ENCODE peak calls at places on chromosome 18, in eight cellular contexts. One of them, this sample, is unnamed.

GRCh38 chr18:70397259-70397925 is 108.5 kb downstream of the SOCS6 start:
- DNase-seq in GM20000: no peak
- DNase-seq in H9: no peak
- DNase-seq in ovary: no peak
- DNase-seq in epithelial cell of esophagus: peak; percentile 53
- DNase-seq in AG04449: no peak
- DNase-seq in GM12878: no peak
- DNase-seq in GM23338: no peak
- DNase-seq in this sample: no peak

GRCh38 chr18:59649575-59649974 is 47.6 kb downstream of the CCBE1 start:
- DNase-seq in GM20000: no peak
- DNase-seq in H9: no peak
- DNase-seq in ovary: no peak
- DNase-seq in epithelial cell of esophagus: no peak
- DNase-seq in AG04449: no peak
- DNase-seq in GM12878: no peak
- DNase-seq in GM23338: no peak
- DNase-seq in this sample: no peak

GRCh38 chr18:26356045-26356785 is 130.0 kb downstream of the TAF4B start:
- DNase-seq in GM20000: peak; percentile 10
- DNase-seq in H9: no peak
- DNase-seq in ovary: no peak
- DNase-seq in epithelial cell of esophagus: no peak
- DNase-seq in AG04449: no peak
- DNase-seq in GM12878: peak; percentile 1
- DNase-seq in GM23338: no peak
- DNase-seq in this sample: no peak

GRCh38 chr18:40852406-40852805 is 1102.6 kb upstream of the PIK3C3 start:
- DNase-seq in GM20000: no peak
- DNase-seq in H9: no peak
- DNase-seq in ovary: no peak
- DNase-seq in epithelial cell of esophagus: peak; percentile 72
- DNase-seq in AG04449: no peak
- DNase-seq in GM12878: no peak
- DNase-seq in GM23338: peak; percentile 5
- DNase-seq in this sample: no peak

GRCh38 chr18:78939105-78939504 is 40.5 kb upstream of the SALL3 start:
- DNase-seq in GM20000: no peak
- DNase-seq in H9: no peak
- DNase-seq in ovary: no peak
- DNase-seq in epithelial cell of esophagus: no peak
- DNase-seq in AG04449: no peak
- DNase-seq in GM12878: no peak
- DNase-seq in GM23338: no peak
- DNase-seq in this sample: no peak

GRCh38 chr18:26971327-26971918 is 105.9 kb upstream of the AQP4 start:
- DNase-seq in GM20000: no peak
- DNase-seq in H9: peak; percentile 38
- DNase-seq in ovary: no peak
- DNase-seq in epithelial cell of esophagus: peak; percentile 66
- DNase-seq in AG04449: no peak
- DNase-seq in GM12878: no peak
- DNase-seq in GM23338: no peak
- DNase-seq in this sample: no peak

GRCh38 chr18:58669731-58670379 is 1.4 kb upstream of the MALT1 start:
- DNase-seq in GM20000: no peak
- DNase-seq in H9: no peak
- DNase-seq in ovary: no peak
- DNase-seq in epithelial cell of esophagus: peak; percentile 96
- DNase-seq in AG04449: no peak
- DNase-seq in GM12878: peak; percentile 31
- DNase-seq in GM23338: no peak
- DNase-seq in this sample: no peak

GRCh38 chr18:32372381-32373061 is 98.2 kb downstream of the GAREM1 start:
- DNase-seq in GM20000: no peak
- DNase-seq in H9: no peak
- DNase-seq in ovary: no peak
- DNase-seq in epithelial cell of esophagus: peak; percentile 99
- DNase-seq in AG04449: no peak
- DNase-seq in GM12878: no peak
- DNase-seq in GM23338: no peak
- DNase-seq in this sample: peak; percentile 60

GRCh38 chr18:58416704-58417683 is 211.9 kb downstream of the ALPK2 start:
- DNase-seq in GM20000: no peak
- DNase-seq in H9: no peak
- DNase-seq in ovary: no peak
- DNase-seq in epithelial cell of esophagus: no peak
- DNase-seq in AG04449: no peak
- DNase-seq in GM12878: no peak
- DNase-seq in GM23338: no peak
- DNase-seq in this sample: no peak

GRCh38 chr18:76771132-76771824 is 51.1 kb upstream of the ZNF236 start:
- DNase-seq in GM20000: no peak
- DNase-seq in H9: no peak
- DNase-seq in ovary: no peak
- DNase-seq in epithelial cell of esophagus: no peak
- DNase-seq in AG04449: no peak
- DNase-seq in GM12878: no peak
- DNase-seq in GM23338: no peak
- DNase-seq in this sample: no peak

GRCh38 chr18:3995476-3996102 is 459.5 kb downstream of the DLGAP1 start:
- DNase-seq in GM20000: peak; percentile 32
- DNase-seq in H9: peak; percentile 53
- DNase-seq in ovary: no peak
- DNase-seq in epithelial cell of esophagus: peak; percentile 81
- DNase-seq in AG04449: no peak
- DNase-seq in GM12878: peak; percentile 38
- DNase-seq in GM23338: peak; percentile 92
- DNase-seq in this sample: no peak

GRCh38 chr18:23779696-23780303 is 90.5 kb downstream of the LAMA3 start:
- DNase-seq in GM20000: no peak
- DNase-seq in H9: no peak
- DNase-seq in ovary: no peak
- DNase-seq in epithelial cell of esophagus: peak; percentile 26
- DNase-seq in AG04449: peak; percentile 55
- DNase-seq in GM12878: no peak
- DNase-seq in GM23338: peak; percentile 35
- DNase-seq in this sample: peak; percentile 42
- TF ChIP-seq CTCF in GM20000: no peak
- TF ChIP-seq CTCF in H9: peak; percentile 44
- TF ChIP-seq CTCF in ovary: no peak
- TF ChIP-seq CTCF in epithelial cell of esophagus: no peak
- TF ChIP-seq CTCF in AG04449: no peak
- TF ChIP-seq CTCF in GM12878: no peak
- TF ChIP-seq CTCF in GM23338: peak; percentile 22
- TF ChIP-seq CTCF in this sample: peak; percentile 51

DNA sequence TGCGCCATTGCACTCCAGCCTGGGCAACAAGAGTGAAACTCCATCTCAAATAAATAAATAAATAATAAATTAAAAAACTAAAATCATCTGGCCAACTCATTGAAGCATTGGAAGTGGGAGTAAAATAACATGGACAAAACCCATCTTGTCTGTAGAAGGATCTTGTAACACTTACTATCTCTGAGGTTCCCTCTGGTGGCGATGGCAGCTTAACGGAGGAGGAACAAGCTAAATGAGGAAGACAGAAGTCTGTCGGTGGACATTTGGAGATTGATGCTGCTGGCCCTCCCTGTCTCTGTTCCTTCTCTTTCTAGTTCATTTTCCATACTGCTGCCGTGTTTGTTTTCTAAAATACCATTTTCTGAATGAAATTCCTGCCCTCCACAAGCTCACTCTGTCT is 43.4 kb downstream of the ZCCHC2 start:
- DNase-seq in GM20000: no peak
- DNase-seq in H9: no peak
- DNase-seq in ovary: no peak
- DNase-seq in epithelial cell of esophagus: peak; percentile 24
- DNase-seq in AG04449: no peak
- DNase-seq in GM12878: no peak
- DNase-seq in GM23338: peak; percentile 78
- DNase-seq in this sample: no peak
- TF ChIP-seq CTCF in GM20000: no peak
- TF ChIP-seq CTCF in H9: peak; percentile 56
- TF ChIP-seq CTCF in ovary: no peak
- TF ChIP-seq CTCF in epithelial cell of esophagus: peak; percentile 24
- TF ChIP-seq CTCF in AG04449: peak; percentile 14
- TF ChIP-seq CTCF in GM12878: peak; percentile 5
- TF ChIP-seq CTCF in GM23338: peak; percentile 70
- TF ChIP-seq CTCF in this sample: peak; percentile 41

GRCh38 chr18:8506251-8507049 is 102.8 kb upstream of the RAB12 start:
- DNase-seq in GM20000: no peak
- DNase-seq in H9: no peak
- DNase-seq in ovary: no peak
- DNase-seq in epithelial cell of esophagus: no peak
- DNase-seq in AG04449: no peak
- DNase-seq in GM12878: no peak
- DNase-seq in GM23338: no peak
- DNase-seq in this sample: no peak

GRCh38 chr18:8508320-8508719 is 100.9 kb upstream of the RAB12 start:
- DNase-seq in GM20000: no peak
- DNase-seq in H9: no peak
- DNase-seq in ovary: no peak
- DNase-seq in epithelial cell of esophagus: peak; percentile 21
- DNase-seq in AG04449: no peak
- DNase-seq in GM12878: no peak
- DNase-seq in GM23338: no peak
- DNase-seq in this sample: no peak

GRCh38 chr18:8507881-8508280 is 101.4 kb upstream of the RAB12 start:
- DNase-seq in GM20000: no peak
- DNase-seq in H9: no peak
- DNase-seq in ovary: no peak
- DNase-seq in epithelial cell of esophagus: no peak
- DNase-seq in AG04449: no peak
- DNase-seq in GM12878: no peak
- DNase-seq in GM23338: no peak
- DNase-seq in this sample: no peak

GRCh38 chr18:8505036-8505435 is 104.2 kb upstream of the RAB12 start:
- DNase-seq in GM20000: no peak
- DNase-seq in H9: no peak
- DNase-seq in ovary: no peak
- DNase-seq in epithelial cell of esophagus: no peak
- DNase-seq in AG04449: no peak
- DNase-seq in GM12878: no peak
- DNase-seq in GM23338: no peak
- DNase-seq in this sample: no peak

GRCh38 chr18:8507361-8507760 is 101.9 kb upstream of the RAB12 start:
- DNase-seq in GM20000: no peak
- DNase-seq in H9: no peak
- DNase-seq in ovary: no peak
- DNase-seq in epithelial cell of esophagus: no peak
- DNase-seq in AG04449: no peak
- DNase-seq in GM12878: no peak
- DNase-seq in GM23338: peak; percentile 60
- DNase-seq in this sample: no peak
- TF ChIP-seq CTCF in GM20000: no peak
- TF ChIP-seq CTCF in H9: peak; percentile 70
- TF ChIP-seq CTCF in ovary: no peak
- TF ChIP-seq CTCF in epithelial cell of esophagus: peak; percentile 13
- TF ChIP-seq CTCF in AG04449: peak; percentile 19
- TF ChIP-seq CTCF in GM12878: peak; percentile 27
- TF ChIP-seq CTCF in GM23338: peak; percentile 66
- TF ChIP-seq CTCF in this sample: peak; percentile 45

DNA sequence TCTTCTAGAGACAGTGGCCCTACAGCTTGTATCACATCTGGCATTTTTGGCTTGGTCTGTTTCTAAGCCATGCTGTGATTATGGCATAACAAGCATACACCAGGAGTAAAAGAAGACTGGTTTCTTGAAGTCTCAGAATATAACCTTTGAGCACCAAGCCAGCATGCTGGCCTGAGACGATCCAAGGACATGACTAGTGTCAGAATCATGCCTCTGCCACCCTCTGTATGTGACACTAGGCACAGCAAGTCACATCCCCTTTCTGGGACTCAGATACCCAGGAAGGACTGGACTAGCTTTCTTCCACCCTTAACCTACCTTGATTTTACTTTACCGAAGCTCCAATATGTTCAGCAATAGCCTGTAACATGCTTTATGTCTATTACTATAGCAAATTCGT is 345.5 kb downstream of the SETBP1 start:
- DNase-seq in GM20000: no peak
- DNase-seq in H9: no peak
- DNase-seq in ovary: no peak
- DNase-seq in epithelial cell of esophagus: no peak
- DNase-seq in AG04449: no peak
- DNase-seq in GM12878: no peak
- DNase-seq in GM23338: no peak
- DNase-seq in this sample: no peak
- TF ChIP-seq CTCF in GM20000: no peak
- TF ChIP-seq CTCF in H9: peak; percentile 22
- TF ChIP-seq CTCF in ovary: no peak
- TF ChIP-seq CTCF in epithelial cell of esophagus: no peak
- TF ChIP-seq CTCF in AG04449: no peak
- TF ChIP-seq CTCF in GM12878: no peak
- TF ChIP-seq CTCF in GM23338: peak; percentile 23
- TF ChIP-seq CTCF in this sample: no peak

GRCh38 chr18:34321075-34321474 is 96.4 kb upstream of the NOL4 start:
- DNase-seq in GM20000: peak; percentile 34
- DNase-seq in H9: no peak
- DNase-seq in ovary: no peak
- DNase-seq in epithelial cell of esophagus: no peak
- DNase-seq in AG04449: no peak
- DNase-seq in GM12878: peak; percentile 37
- DNase-seq in GM23338: no peak
- DNase-seq in this sample: no peak

GRCh38 chr18:34320267-34320666 is 95.6 kb upstream of the NOL4 start:
- DNase-seq in GM20000: no peak
- DNase-seq in H9: no peak
- DNase-seq in ovary: no peak
- DNase-seq in epithelial cell of esophagus: no peak
- DNase-seq in AG04449: no peak
- DNase-seq in GM12878: no peak
- DNase-seq in GM23338: no peak
- DNase-seq in this sample: no peak

DNA sequence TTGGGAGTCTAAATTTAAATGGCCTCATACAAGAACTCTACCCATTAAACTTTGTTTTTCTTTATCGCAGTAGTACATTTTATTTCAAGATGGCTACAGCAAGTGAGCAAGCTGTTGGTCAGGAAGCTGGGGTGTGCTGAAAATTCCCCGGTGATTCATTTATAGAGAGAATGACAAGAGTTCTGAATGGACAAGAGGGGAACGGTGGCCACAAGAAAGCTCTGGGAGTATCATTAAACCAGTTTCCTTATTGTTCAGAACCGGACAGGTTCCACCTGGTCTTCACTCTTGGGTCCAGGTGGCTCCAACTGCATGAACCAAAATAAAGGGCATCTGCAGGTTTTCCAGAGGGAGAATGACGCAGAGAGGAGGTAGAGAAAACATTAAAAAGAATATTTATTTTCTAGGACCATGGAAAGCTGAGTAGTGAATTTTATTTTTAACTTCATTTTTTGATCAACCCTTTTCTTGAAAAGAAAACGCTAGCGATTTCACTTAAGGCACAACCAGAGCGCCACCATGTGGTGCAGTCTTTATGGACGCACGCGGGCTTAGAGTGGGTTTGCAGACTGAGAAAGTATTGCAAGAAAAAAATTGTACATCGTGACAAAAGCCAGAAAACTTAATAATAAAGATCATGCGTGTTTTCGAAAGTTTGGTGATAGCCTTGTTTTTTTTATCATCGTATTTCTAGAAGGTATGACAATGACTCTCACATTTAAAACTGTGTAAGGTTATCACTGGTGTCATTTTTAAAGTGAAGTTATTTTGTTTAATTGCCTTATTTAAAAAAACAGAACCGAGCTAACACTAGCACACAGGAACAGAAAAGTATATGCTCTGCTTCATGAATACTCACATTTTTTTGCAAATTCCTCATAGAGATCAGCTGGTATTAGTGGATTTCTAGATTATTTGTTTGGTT is 97.9 kb upstream of the NOL4 start:
- DNase-seq in GM20000: peak; percentile 19
- DNase-seq in H9: peak; percentile 50
- DNase-seq in ovary: peak; percentile 41
- DNase-seq in epithelial cell of esophagus: peak; percentile 70
- DNase-seq in AG04449: no peak
- DNase-seq in GM12878: peak; percentile 59
- DNase-seq in GM23338: peak; percentile 89
- DNase-seq in this sample: peak; percentile 36
- TF ChIP-seq CTCF in GM20000: peak; percentile 68
- TF ChIP-seq CTCF in H9: peak; percentile 93
- TF ChIP-seq CTCF in ovary: no peak
- TF ChIP-seq CTCF in epithelial cell of esophagus: peak; percentile 84
- TF ChIP-seq CTCF in AG04449: peak; percentile 64
- TF ChIP-seq CTCF in GM12878: peak; percentile 67
- TF ChIP-seq CTCF in GM23338: peak; percentile 89
- TF ChIP-seq CTCF in this sample: peak; percentile 98